ENCODE peak calls at places on chromosome 17, in nine cellular contexts. V is progenitor cell of endocrine pancreas; Y is left cardiac atrium; Q is posterior cingulate gyrus; X is stimulated activated CD4-positive, alpha-beta T cell treated with anti-CD3 and anti-CD28 coated beads, Interleukin-15, amount 100 ng/mL, for 48 hours; F is Daoy; W is GM23338; E is EL; R is stimulated activated naive B cell treated with anti-CD40 and anti-IgM and Interleukin-4, amounts not matched to agents 10 μg/mL and 1 μg/mL and 100 μg/mL, for 72 hours. I is an unnamed sample.

GRCh38 chr17:47837401-47838039 is 3.6 kb downstream of the SCRN2 start:
- DNase-seq in E (peak), X (no peak), W (no peak), Y (no peak), V (no peak), F (peak), R (no peak), Q (peak), I (no peak)

GRCh38 chr17:29112780-29113295 is 67.4 kb downstream of the MYO18A start:
- DNase-seq in E (no peak), V (no peak), Y (peak), F (peak), W (no peak), Q (peak), R (no peak), X (no peak), I (no peak)

GRCh38 chr17:82106697-82107305 is 8.8 kb upstream of the FASN start:
- DNase-seq in F (no peak), V (no peak), W (no peak), E (no peak), Q (peak), R (no peak), Y (no peak), X (no peak), I (no peak)

GRCh38 chr17:4968916-4969550 is 1.4 kb upstream of the SPAG7 start:
- DNase-seq in V (no peak), X (peak), Y (no peak), R (no peak), F (peak), W (no peak), Q (peak), E (peak), I (no peak)

GRCh38 chr17:45311762-45312476 is 4.9 kb downstream of the MAP3K14 start:
- DNase-seq in R (peak), W (no peak), Y (peak), E (peak), F (peak), Q (peak), V (no peak), X (peak), I (no peak)

GRCh38 chr17:65027305-65027704 is 29.2 kb downstream of the GNA13 start:
- DNase-seq in W (peak), Q (no peak), F (peak), R (peak), Y (no peak), X (no peak), V (no peak), E (peak), I (peak)

GRCh38 chr17:2594657-2595085 is 1.2 kb downstream of the PAFAH1B1 start:
- DNase-seq in Q (no peak), R (no peak), E (peak), X (no peak), W (no peak), V (no peak), F (no peak), Y (no peak), I (no peak)

GRCh38 chr17:46964315-46965265 is 14.5 kb downstream of the RPRML start:
- DNase-seq in V (no peak), Q (peak), E (no peak), Y (no peak), X (no peak), R (no peak), F (no peak), W (peak), I (peak)

GRCh38 chr17:65554568-65555223 is 6.8 kb downstream of the AXIN2 start:
- DNase-seq in F (no peak), R (no peak), X (no peak), Q (peak), V (no peak), W (no peak), E (peak), Y (peak), I (no peak)

GRCh38 chr17:47205419-47205963 is 3.7 kb upstream of the MYL4 start:
- DNase-seq in E (peak), R (peak), Q (no peak), Y (peak), X (peak), V (no peak), W (peak), F (peak), I (peak)

GRCh38 chr17:55990332-55991006 is 162.8 kb upstream of the ANKFN1 start:
- DNase-seq in Q (no peak), R (no peak), V (no peak), E (no peak), F (no peak), Y (no peak), W (peak), X (no peak), I (no peak)

GRCh38 chr17:45332989-45333701 is 16.3 kb upstream of the MAP3K14 start:
- DNase-seq in F (no peak), Y (no peak), R (peak), V (no peak), W (no peak), Q (peak), E (peak), X (no peak), I (no peak)

GRCh38 chr17:31663576-31663975 is 195.5 kb downstream of the COPRS start:
- DNase-seq in V (no peak), X (no peak), R (no peak), W (peak), E (no peak), Q (no peak), Y (no peak), F (no peak), I (no peak)

GRCh38 chr17:79207957-79208356 is 133.3 kb downstream of the ENGASE start:
- DNase-seq in V (no peak), Q (no peak), X (no peak), F (no peak), Y (no peak), E (no peak), W (no peak), R (no peak), I (no peak)

GRCh38 chr17:81553616-81554181 is 1.5 kb upstream of the FAAP100 start:
- DNase-seq in V (no peak), F (peak), X (no peak), Y (peak), Q (peak), R (no peak), E (peak), W (no peak), I (no peak)

GRCh38 chr17:74695629-74696028 is 17.1 kb downstream of the CD300LF start:
- DNase-seq in E (no peak), Q (peak), X (no peak), R (no peak), V (no peak), F (no peak), Y (no peak), W (peak), I (no peak)

GRCh38 chr17:43768382-43768781 is 9.8 kb upstream of the SOST start:
- DNase-seq in R (peak), Q (peak), W (no peak), F (no peak), V (no peak), Y (peak), E (no peak), X (no peak), I (no peak)

GRCh38 chr17:40290629-40291296 is 3.1 kb downstream of the CDC6 start:
- DNase-seq in E (peak), W (peak), R (no peak), F (peak), V (no peak), X (no peak), Y (no peak), Q (no peak), I (no peak)

GRCh38 chr17:17343896-17344506 is 40.8 kb downstream of the NT5M start:
- DNase-seq in W (no peak), E (no peak), V (no peak), F (no peak), Q (peak), R (no peak), X (no peak), Y (no peak), I (no peak)

GRCh38 chr17:7922499-7923289 is 6.6 kb upstream of the RNF227 start:
- DNase-seq in W (peak), F (peak), Q (peak), E (peak), Y (peak), V (peak), R (peak), X (peak), I (no peak)

GRCh38 chr17:50609376-50610074 is 25.2 kb upstream of the ABCC3 start:
- DNase-seq in R (no peak), X (no peak), V (no peak), W (no peak), F (no peak), E (no peak), Y (no peak), Q (no peak), I (no peak)

GRCh38 chr17:42378597-42379594 is 9.3 kb downstream of the STAT3 start:
- DNase-seq in V (no peak), R (no peak), W (peak), F (peak), Q (no peak), X (no peak), Y (no peak), E (no peak), I (no peak)

GRCh38 chr17:11742891-11743290 is 144.6 kb downstream of the DNAH9 start:
- DNase-seq in R (no peak), W (peak), E (no peak), F (peak), X (no peak), Y (no peak), Q (no peak), V (no peak), I (no peak)

I was measured in HEK293T.